ENCODE peak calls at places on chromosomes 11 and 22, in eight cellular contexts. J is HCT116, A is PC-3, W is GM23248, E is GM23338, P is neural progenitor cell, B is SK-N-SH, Z is hepatocyte. V is an unnamed sample. For H3K36me3, the result is how much of the 10 kb centered on the place peaks cover.

GRCh38 chr11:59801981-59802638 is 8.5 kb downstream of the MRPL16 start:
- DNase-seq in J (no peak), A (peak), W (peak), E (peak), P (peak), B (peak), Z (no peak), V (no peak)

GRCh38 chr11:44301856-44302231 is 8.1 kb downstream of the ALX4 start:
- DNase-seq in J (peak), A (peak), W (peak), E (no peak), P (no peak), B (no peak), Z (no peak), V (no peak)

GRCh38 chr11:73944085-73944484 is 6.7 kb upstream of the DNAJB13 start:
- DNase-seq in J (no peak), A (no peak), W (no peak), E (no peak), P (no peak), B (no peak), Z (no peak), V (no peak)

GRCh38 chr11:7081441-7081840 is 7.4 kb upstream of the RBMXL2 start:
- DNase-seq in J (no peak), A (no peak), W (no peak), E (no peak), P (no peak), B (no peak), Z (no peak), V (no peak)

GRCh38 chr22:20378110-20378509 is 15.8 kb upstream of the ZNF74 start:
- DNase-seq in J (no peak), A (no peak), W (no peak), E (no peak), P (no peak), B (no peak), Z (no peak), V (no peak)

GRCh38 chr11:44615041-44615513 is 49.6 kb downstream of the CD82 start:
- DNase-seq in J (no peak), A (no peak), W (no peak), E (no peak), P (no peak), B (no peak), Z (no peak), V (no peak)

GRCh38 chr22:49994361-49995058 is 18.1 kb downstream of the IL17REL start:
- DNase-seq in J (no peak), A (no peak), W (no peak), E (no peak), P (no peak), B (peak), Z (no peak), V (no peak)

GRCh38 chr11:80107415-80107814 is 666.6 kb upstream of the TENM4 start:
- DNase-seq in J (no peak), A (no peak), W (no peak), E (peak), P (no peak), B (no peak), Z (no peak), V (no peak)

GRCh38 chr11:12029738-12030363 is 21.4 kb upstream of the DKK3 start:
- DNase-seq in J (peak), A (peak), W (peak), E (no peak), P (no peak), B (no peak), Z (no peak), V (no peak)

GRCh38 chr22:19576460-19577421 is 52.5 kb upstream of the CLDN5 start:
- DNase-seq in J (no peak), A (peak), W (peak), E (peak), P (peak), B (peak), Z (peak), V (peak)

GRCh38 chr22:45280583-45280972 is 4.2 kb upstream of the UPK3A start:
- DNase-seq in J (no peak), A (peak), W (no peak), E (no peak), P (no peak), B (no peak), Z (no peak), V (no peak)

GRCh38 chr22:45286854-45287551 is 2.3 kb downstream of the UPK3A start:
- DNase-seq in J (no peak), A (no peak), W (no peak), E (no peak), P (no peak), B (no peak), Z (no peak), V (no peak)

GRCh38 chr22:45285431-45286058 is 796 bp downstream of the UPK3A start:
- DNase-seq in J (no peak), A (no peak), W (no peak), E (peak), P (peak), B (no peak), Z (peak), V (no peak)

GRCh38 chr22:45280995-45281394 is 3.8 kb upstream of the UPK3A start:
- DNase-seq in J (no peak), A (no peak), W (no peak), E (no peak), P (no peak), B (no peak), Z (no peak), V (no peak)

DNA sequence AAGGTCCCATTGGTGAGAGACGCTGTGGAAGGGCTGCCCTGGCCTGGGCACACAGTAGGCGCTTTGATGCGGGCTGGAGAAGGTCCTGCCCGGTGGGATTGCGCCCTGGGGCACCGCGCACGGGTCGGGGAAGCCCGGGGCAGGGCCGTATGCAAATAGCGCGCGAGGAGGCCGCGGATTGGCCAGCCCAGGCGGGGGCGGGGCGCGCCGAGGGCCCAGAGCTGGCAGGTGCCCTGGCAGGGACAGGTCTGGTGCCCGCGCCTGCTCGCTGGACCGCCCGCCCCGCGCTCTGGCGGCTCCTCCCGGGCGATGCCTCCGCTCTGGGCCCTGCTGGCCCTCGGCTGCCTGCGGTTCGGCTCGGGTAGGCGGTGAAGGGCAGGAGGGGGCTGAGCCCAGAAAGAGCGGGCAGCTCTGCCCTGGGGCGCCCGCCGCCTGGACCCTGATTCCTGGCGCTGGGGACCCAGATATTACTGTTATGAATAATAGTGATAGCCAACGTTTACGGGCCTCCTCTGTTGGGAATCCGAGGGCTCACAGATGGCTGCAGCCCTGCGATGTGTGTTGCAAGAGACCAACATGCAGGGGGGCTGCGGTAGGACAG is at the start of gene UPK3A:
- DNase-seq in J (peak), A (peak), W (peak), E (peak), P (peak), B (peak), Z (peak), V (no peak)
- TF ChIP-seq EZH2phosphoT487 in J (no peak), A (no peak), W (no peak), E (no peak), P (peak), B (no peak), Z (no peak), V (no peak)

GRCh38 chr11:811446-812245 is 1.9 kb downstream of the RPLP2 start:
- DNase-seq in J (no peak), A (no peak), W (peak), E (no peak), P (no peak), B (no peak), Z (no peak), V (no peak)
- H3K4me3 ChIP-seq in J (peak), A (peak), W (peak), E (peak), P (peak), B (peak), Z (no peak), V (peak)

GRCh38 chr11:65896009-65896999 is 3.9 kb downstream of the FOSL1 start:
- DNase-seq in J (no peak), A (peak), W (peak), E (no peak), P (no peak), B (no peak), Z (no peak), V (no peak)
- H3K36me3 ChIP-seq in J (under half), A (half or more), W (under half), E (under half), P (under half), B (under half), Z (under half), V (under half)

DNA sequence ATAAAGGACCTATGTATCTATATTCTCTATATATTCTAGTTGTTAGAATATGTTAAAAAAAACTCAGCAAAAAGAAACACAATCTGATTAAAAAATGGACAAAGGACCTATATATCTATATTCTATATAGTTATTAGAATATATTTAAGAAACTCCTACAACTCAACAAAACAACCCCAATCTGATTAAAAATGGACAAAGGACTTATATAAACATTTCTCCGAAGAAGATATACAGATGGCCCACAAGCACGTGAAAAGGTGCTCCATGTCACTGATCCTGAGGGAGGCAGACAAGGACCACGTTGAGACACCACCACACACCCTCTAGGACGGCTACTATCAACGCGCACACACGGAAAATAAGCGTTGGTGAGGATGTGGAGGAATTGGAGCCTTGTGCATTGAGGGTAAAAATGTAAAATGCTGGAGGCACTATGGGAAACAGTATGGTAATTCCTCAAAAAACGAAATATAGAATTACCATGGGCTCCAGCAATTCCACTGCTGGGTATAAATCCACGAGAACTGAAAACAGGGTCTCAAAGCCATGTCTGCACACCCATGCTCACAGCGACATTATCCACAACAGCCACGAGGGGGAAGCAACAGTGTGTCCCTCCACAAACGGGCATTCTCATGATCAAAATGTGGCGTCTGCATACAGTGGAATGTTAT is 22.7 kb downstream of the YPEL1 start:
- DNase-seq in J (peak), A (peak), W (peak), E (peak), P (peak), B (peak), Z (peak), V (peak)
- TF ChIP-seq EZH2phosphoT487 in J (no peak), A (no peak), W (no peak), E (no peak), P (no peak), B (no peak), Z (no peak), V (no peak)

GRCh38 chr11:71285111-71285510 is 32.7 kb upstream of the SHANK2 start:
- DNase-seq in J (no peak), A (no peak), W (no peak), E (no peak), P (no peak), B (no peak), Z (no peak), V (no peak)

GRCh38 chr11:71281901-71282300 is 29.5 kb upstream of the SHANK2 start:
- DNase-seq in J (no peak), A (no peak), W (no peak), E (no peak), P (no peak), B (no peak), Z (no peak), V (no peak)

GRCh38 chr11:71284525-71285092 is 32.2 kb upstream of the SHANK2 start:
- DNase-seq in J (no peak), A (peak), W (no peak), E (no peak), P (no peak), B (peak), Z (peak), V (no peak)

GRCh38 chr11:71282581-71283351 is 30.4 kb upstream of the SHANK2 start:
- DNase-seq in J (peak), A (peak), W (no peak), E (no peak), P (peak), B (no peak), Z (no peak), V (no peak)

DNA sequence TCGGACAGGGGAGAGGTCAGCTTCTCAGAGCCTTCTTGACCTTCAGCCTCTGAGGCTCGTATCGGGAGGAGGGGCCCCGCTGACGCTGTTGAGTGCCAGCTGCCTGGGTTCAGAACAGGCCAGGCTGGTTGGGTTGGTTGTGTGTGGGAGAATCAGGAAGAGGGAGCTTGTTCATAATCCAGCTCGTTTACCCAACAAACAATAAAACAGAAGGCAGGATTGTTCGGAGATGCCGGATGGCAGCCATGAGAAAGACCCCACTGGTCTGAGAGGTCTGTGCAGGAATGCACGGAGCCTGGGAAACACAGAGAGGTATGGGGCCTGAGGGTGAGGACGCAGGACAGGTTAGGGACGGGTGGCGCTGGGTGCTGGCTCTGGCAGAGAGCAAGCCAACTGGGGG is 31.6 kb upstream of the SHANK2 start:
- DNase-seq in J (no peak), A (peak), W (no peak), E (no peak), P (no peak), B (no peak), Z (peak), V (no peak)
- H3K4me3 ChIP-seq in J (no peak), A (peak), W (no peak), E (no peak), P (no peak), B (no peak), Z (no peak), V (no peak)

GRCh38 chr22:45740236-45740635 is 68.6 kb downstream of the ATXN10 start:
- DNase-seq in J (no peak), A (no peak), W (peak), E (no peak), P (no peak), B (no peak), Z (no peak), V (no peak)
- H3K36me3 ChIP-seq in J (under half), A (half or more), W (half or more), E (under half), P (under half), B (half or more), Z (under half), V (half or more)

DNA sequence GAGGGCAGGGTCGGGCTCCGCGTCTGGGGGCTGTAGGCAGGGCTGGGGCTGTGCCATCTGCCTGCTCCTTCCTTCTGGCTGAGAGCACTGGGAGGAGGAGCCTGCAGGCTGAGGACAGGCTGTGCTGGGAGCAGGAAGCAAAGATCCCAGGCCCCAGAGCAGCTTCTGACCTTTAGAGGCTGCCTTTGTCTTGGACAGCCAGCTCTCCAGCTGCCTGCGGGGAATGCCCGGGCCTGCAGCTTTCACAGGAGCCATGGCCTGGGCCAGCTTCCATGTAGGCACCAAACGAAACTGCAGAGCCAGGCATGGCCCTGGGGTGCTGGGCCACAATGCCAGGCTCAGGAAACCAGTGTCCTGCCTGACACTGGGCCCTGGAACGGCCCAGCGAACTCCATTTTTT is 67.8 kb downstream of the MCM5 start:
- DNase-seq in J (no peak), A (no peak), W (peak), E (peak), P (peak), B (peak), Z (no peak), V (no peak)
- TF ChIP-seq EZH2phosphoT487 in J (no peak), A (no peak), W (no peak), E (no peak), P (no peak), B (no peak), Z (no peak), V (no peak)

GRCh38 chr11:114218508-114218907 is 77.7 kb upstream of the NNMT start:
- DNase-seq in J (no peak), A (no peak), W (no peak), E (no peak), P (no peak), B (no peak), Z (no peak), V (no peak)

GRCh38 chr11:114219559-114220349 is 76.4 kb upstream of the NNMT start:
- DNase-seq in J (no peak), A (no peak), W (peak), E (no peak), P (peak), B (no peak), Z (peak), V (no peak)

GRCh38 chr11:114215871-114216803 is 80.1 kb upstream of the NNMT start:
- DNase-seq in J (no peak), A (no peak), W (no peak), E (no peak), P (no peak), B (no peak), Z (peak), V (no peak)

GRCh38 chr11:114215428-114215827 is 80.8 kb upstream of the NNMT start:
- DNase-seq in J (no peak), A (no peak), W (no peak), E (no peak), P (no peak), B (no peak), Z (no peak), V (no peak)

DNA sequence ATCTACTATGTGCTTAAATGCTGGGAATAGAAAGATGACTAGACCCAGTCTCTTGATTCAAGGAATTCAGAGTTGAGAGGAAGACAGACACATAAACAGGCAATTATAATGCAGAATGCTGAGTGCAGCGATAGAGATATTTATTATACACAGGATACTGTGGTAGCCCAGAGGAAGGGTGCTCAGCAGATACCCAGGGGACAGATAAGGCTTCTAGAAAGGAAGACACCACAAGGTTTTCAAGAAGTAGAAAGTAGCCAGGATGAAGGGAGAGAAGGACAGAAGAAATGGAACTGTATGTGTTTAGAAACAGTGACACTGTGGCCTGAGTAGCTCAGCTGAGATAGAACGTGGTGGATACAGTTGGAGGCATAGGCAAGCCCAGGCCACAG is 79.4 kb upstream of the NNMT start:
- DNase-seq in J (no peak), A (no peak), W (no peak), E (no peak), P (no peak), B (no peak), Z (no peak), V (no peak)
- H3K4me3 ChIP-seq in J (no peak), A (no peak), W (no peak), E (no peak), P (no peak), B (no peak), Z (no peak), V (no peak)